ENCODE peak calls at places on chromosomes 16 and 17, in ten cellular contexts. U, I, P, J, Z, R, X, B, L and D are unnamed samples.

GRCh38 chr17:68613739-68614298 is 12.7 kb upstream of the FAM20A start:
- DNase-seq in L (no peak), X (no peak), R (peak; percentile 11), Z (no peak), J (no peak), P (no peak), B (no peak), I (peak; percentile 18), U (no peak), D (no peak)

GRCh38 chr17:16934836-16935235 is 37.1 kb downstream of the TNFRSF13B start:
- DNase-seq in J (no peak), L (no peak), B (peak; percentile 50), P (no peak), I (no peak), X (no peak), U (peak; percentile 44), Z (no peak), R (no peak), D (no peak)

GRCh38 chr16:85171004-85171808 is 58.9 kb upstream of the CIBAR2 start:
- DNase-seq in Z (no peak), P (no peak), U (no peak), B (no peak), R (no peak), X (no peak), L (no peak), I (no peak), J (no peak), D (no peak)

GRCh38 chr17:20944014-20944905 is 98.6 kb downstream of the USP22 start:
- DNase-seq in I (peak; percentile 11), X (no peak), B (no peak), R (peak; percentile 70), Z (no peak), P (peak; percentile 75), J (no peak), U (no peak), L (peak; percentile 58), D (no peak)

GRCh38 chr17:28225271-28225670 is 93.7 kb upstream of the TMEM97 start:
- DNase-seq in L (no peak), U (no peak), Z (no peak), R (no peak), B (no peak), P (no peak), J (no peak), X (no peak), I (no peak), D (no peak)

GRCh38 chr17:61444831-61445230 is 7.4 kb upstream of the TBX4 start:
- DNase-seq in R (no peak), B (no peak), X (no peak), J (no peak), P (no peak), L (no peak), U (no peak), I (no peak), Z (no peak), D (no peak)

GRCh38 chr16:17939723-17940122 is 396.8 kb downstream of the NPIPA8 start:
- DNase-seq in B (no peak), X (no peak), I (no peak), Z (no peak), L (no peak), U (no peak), J (no peak), R (no peak), P (no peak), D (no peak)

GRCh38 chr17:73293031-73293430 is 18.8 kb downstream of the CDC42EP4 start:
- DNase-seq in I (no peak), R (no peak), J (no peak), Z (no peak), L (no peak), B (no peak), X (no peak), U (no peak), P (no peak), D (no peak)

GRCh38 chr16:80746231-80746630 is 58.2 kb downstream of the CDYL2 start:
- DNase-seq in P (no peak), X (no peak), U (no peak), Z (no peak), I (no peak), R (no peak), J (no peak), B (no peak), L (no peak), D (peak; percentile 31)

GRCh38 chr17:31915456-31916100 is 14.1 kb upstream of the UTP6 start:
- DNase-seq in L (no peak), B (no peak), U (no peak), R (no peak), J (no peak), P (no peak), I (no peak), X (no peak), Z (no peak), D (no peak)

GRCh38 chr16:49858200-49859129 is 2.6 kb upstream of the ZNF423 start:
- DNase-seq in L (no peak), P (peak; percentile 19), J (no peak), I (peak; percentile 48), X (no peak), U (peak; percentile 83), Z (peak; percentile 38), B (peak; percentile 79), R (no peak), D (no peak)

GRCh38 chr17:43546317-43547188 is at the start of gene ETV4:
- DNase-seq in L (peak; percentile 87), P (peak; percentile 85), U (peak; percentile 93), B (peak; percentile 96), R (peak; percentile 77), Z (peak; percentile 99), X (peak; percentile 67), J (peak; percentile 78), I (peak; percentile 96), D (peak; percentile 49)

GRCh38 chr17:63402808-63403207 is 43.3 kb downstream of the CYB561 start:
- DNase-seq in X (no peak), R (no peak), Z (no peak), B (no peak), P (no peak), I (no peak), J (no peak), U (no peak), L (no peak), D (no peak)

GRCh38 chr16:30976486-30976885 is 8.5 kb upstream of the HSD3B7 start:
- DNase-seq in L (no peak), Z (no peak), I (no peak), P (no peak), U (no peak), B (no peak), R (no peak), X (no peak), J (no peak), D (no peak)

GRCh38 chr16:9091867-9092281 is 430 bp downstream of the HAPSTR1 start:
- DNase-seq in R (no peak), P (peak; percentile 13), U (peak; percentile 76), I (peak; percentile 62), J (peak; percentile 26), X (peak; percentile 21), Z (no peak), L (peak; percentile 42), B (peak; percentile 83), D (no peak)

GRCh38 chr16:87374313-87374712 is 9.3 kb downstream of the FBXO31 start:
- DNase-seq in L (no peak), Z (no peak), R (no peak), U (no peak), P (no peak), J (no peak), X (no peak), I (no peak), B (no peak), D (no peak)

GRCh38 chr17:2438823-2439222 is 38.0 kb upstream of the MNT start:
- DNase-seq in J (no peak), Z (peak; percentile 77), U (no peak), I (no peak), X (no peak), R (no peak), P (no peak), L (no peak), B (no peak), D (no peak)

GRCh38 chr17:37110816-37111215 is 162.1 kb downstream of the AATF start:
- DNase-seq in R (no peak), Z (no peak), U (no peak), L (no peak), X (no peak), I (no peak), P (no peak), B (no peak), J (no peak), D (no peak)

GRCh38 chr17:65536573-65537342 is 24.7 kb downstream of the AXIN2 start:
- DNase-seq in B (no peak), X (no peak), J (no peak), Z (no peak), U (peak; percentile 41), P (no peak), L (no peak), R (no peak), I (no peak), D (no peak)

GRCh38 chr16:71637398-71637797 is 11.4 kb downstream of the MARVELD3 start:
- DNase-seq in P (no peak), J (no peak), B (no peak), X (no peak), L (no peak), R (no peak), I (no peak), Z (peak; percentile 71), U (no peak), D (peak; percentile 42)

GRCh38 chr17:63916566-63917185 is 2.0 kb downstream of the GH1 start:
- DNase-seq in U (no peak), R (no peak), Z (no peak), P (no peak), X (no peak), J (no peak), L (no peak), B (peak; percentile 12), I (no peak), D (no peak)

GRCh38 chr17:862584-862983 is 80.4 kb downstream of the MRM3 start:
- DNase-seq in Z (no peak), P (no peak), L (no peak), X (no peak), I (no peak), J (no peak), B (no peak), U (no peak), R (no peak), D (no peak)

GRCh38 chr17:48748728-48749566 is 20.4 kb upstream of the HOXB13 start:
- DNase-seq in B (no peak), Z (no peak), X (no peak), J (no peak), L (no peak), U (no peak), R (no peak), I (no peak), P (no peak), D (no peak)

GRCh38 chr17:64147110-64148016 is 17.4 kb upstream of the ERN1 start:
- DNase-seq in I (no peak), P (no peak), U (no peak), Z (no peak), R (no peak), J (no peak), L (no peak), X (no peak), B (no peak), D (no peak)

GRCh38 chr17:76327689-76328088 is 19.6 kb upstream of the QRICH2 start:
- DNase-seq in Z (no peak), B (no peak), I (no peak), X (no peak), U (no peak), R (no peak), J (no peak), L (no peak), P (no peak), D (no peak)

GRCh38 chr16:12417830-12418229 is 385.9 kb downstream of the CPPED1 start:
- DNase-seq in L (no peak), X (no peak), J (no peak), B (no peak), Z (no peak), P (no peak), U (no peak), I (no peak), R (no peak), D (no peak)

GRCh38 chr17:42431758-42432161 is 8.7 kb upstream of the CAVIN1 start:
- DNase-seq in J (no peak), X (no peak), Z (no peak), B (no peak), U (no peak), R (no peak), I (no peak), L (no peak), P (no peak), D (no peak)

GRCh38 chr17:80145076-80146075 is 1.6 kb downstream of the EIF4A3 start:
- DNase-seq in U (peak; percentile 49), L (no peak), I (no peak), X (no peak), P (no peak), B (peak; percentile 62), Z (no peak), J (no peak), R (no peak), D (no peak)